ENCODE peak calls at places on chromosome 13, in nine cellular contexts. One of them, this sample, is unnamed.

GRCh38 chr13:112217431-112217830 is 150.5 kb downstream of the SOX1 start:
- DNase-seq in activated naive CD8-positive, alpha-beta T cell treated with anti-CD3 and anti-CD28 coated beads for 36 hours: no peak
- DNase-seq in HL-60: no peak
- DNase-seq in GM23248: no peak
- DNase-seq in foreskin fibroblast: no peak
- DNase-seq in activated naive CD4-positive, alpha-beta T cell treated with Interleukin-2 at 50 U/mL for 16 hours: no peak
- DNase-seq in stimulated activated CD8-positive, alpha-beta memory T cell treated with anti-CD3 and anti-CD28 coated beads, Interleukin-2, amount 100 ng/mL, for 48 hours: no peak
- DNase-seq in activated B cell treated with CpG ODN at 0.5 μM for 24 hours: no peak
- DNase-seq in fibroblast of villous mesenchyme: no peak
- DNase-seq in this sample: no peak

GRCh38 chr13:110874508-110874960 is 40.3 kb downstream of the ANKRD10 start:
- DNase-seq in foreskin fibroblast: peak
- DNase-seq in HL-60: peak
- DNase-seq in GM23248: peak
- DNase-seq in activated naive CD4-positive, alpha-beta T cell treated with Interleukin-2 at 50 U/mL for 16 hours: peak
- DNase-seq in fibroblast of villous mesenchyme: peak
- DNase-seq in stimulated activated CD8-positive, alpha-beta memory T cell treated with anti-CD3 and anti-CD28 coated beads, Interleukin-2, amount 100 ng/mL, for 48 hours: peak
- DNase-seq in activated B cell treated with CpG ODN at 0.5 μM for 24 hours: no peak
- DNase-seq in activated naive CD8-positive, alpha-beta T cell treated with anti-CD3 and anti-CD28 coated beads for 36 hours: peak
- DNase-seq in this sample: peak

GRCh38 chr13:24074687-24075086 is 85.8 kb upstream of the SPATA13 start:
- DNase-seq in fibroblast of villous mesenchyme: no peak
- DNase-seq in stimulated activated CD8-positive, alpha-beta memory T cell treated with anti-CD3 and anti-CD28 coated beads, Interleukin-2, amount 100 ng/mL, for 48 hours: no peak
- DNase-seq in activated B cell treated with CpG ODN at 0.5 μM for 24 hours: no peak
- DNase-seq in activated naive CD4-positive, alpha-beta T cell treated with Interleukin-2 at 50 U/mL for 16 hours: no peak
- DNase-seq in foreskin fibroblast: no peak
- DNase-seq in activated naive CD8-positive, alpha-beta T cell treated with anti-CD3 and anti-CD28 coated beads for 36 hours: no peak
- DNase-seq in HL-60: peak
- DNase-seq in GM23248: no peak
- DNase-seq in this sample: no peak

GRCh38 chr13:64871742-64872141 is 2358.4 kb downstream of the PCDH9 start:
- DNase-seq in activated B cell treated with CpG ODN at 0.5 μM for 24 hours: no peak
- DNase-seq in activated naive CD4-positive, alpha-beta T cell treated with Interleukin-2 at 50 U/mL for 16 hours: no peak
- DNase-seq in fibroblast of villous mesenchyme: no peak
- DNase-seq in activated naive CD8-positive, alpha-beta T cell treated with anti-CD3 and anti-CD28 coated beads for 36 hours: no peak
- DNase-seq in stimulated activated CD8-positive, alpha-beta memory T cell treated with anti-CD3 and anti-CD28 coated beads, Interleukin-2, amount 100 ng/mL, for 48 hours: no peak
- DNase-seq in GM23248: no peak
- DNase-seq in foreskin fibroblast: no peak
- DNase-seq in HL-60: no peak
- DNase-seq in this sample: no peak

GRCh38 chr13:49998714-49999624 is 2.1 kb downstream of the TRIM13 start:
- DNase-seq in fibroblast of villous mesenchyme: no peak
- DNase-seq in stimulated activated CD8-positive, alpha-beta memory T cell treated with anti-CD3 and anti-CD28 coated beads, Interleukin-2, amount 100 ng/mL, for 48 hours: no peak
- DNase-seq in HL-60: no peak
- DNase-seq in foreskin fibroblast: no peak
- DNase-seq in activated naive CD4-positive, alpha-beta T cell treated with Interleukin-2 at 50 U/mL for 16 hours: no peak
- DNase-seq in activated B cell treated with CpG ODN at 0.5 μM for 24 hours: no peak
- DNase-seq in GM23248: no peak
- DNase-seq in activated naive CD8-positive, alpha-beta T cell treated with anti-CD3 and anti-CD28 coated beads for 36 hours: no peak
- DNase-seq in this sample: no peak

GRCh38 chr13:50448535-50448981 is 394.9 kb downstream of the DLEU7 start:
- DNase-seq in activated naive CD4-positive, alpha-beta T cell treated with Interleukin-2 at 50 U/mL for 16 hours: no peak
- DNase-seq in foreskin fibroblast: no peak
- DNase-seq in activated B cell treated with CpG ODN at 0.5 μM for 24 hours: no peak
- DNase-seq in activated naive CD8-positive, alpha-beta T cell treated with anti-CD3 and anti-CD28 coated beads for 36 hours: no peak
- DNase-seq in GM23248: no peak
- DNase-seq in HL-60: no peak
- DNase-seq in fibroblast of villous mesenchyme: no peak
- DNase-seq in stimulated activated CD8-positive, alpha-beta memory T cell treated with anti-CD3 and anti-CD28 coated beads, Interleukin-2, amount 100 ng/mL, for 48 hours: no peak
- DNase-seq in this sample: no peak

GRCh38 chr13:94009696-94010095 is 469.8 kb downstream of the DCT start:
- DNase-seq in stimulated activated CD8-positive, alpha-beta memory T cell treated with anti-CD3 and anti-CD28 coated beads, Interleukin-2, amount 100 ng/mL, for 48 hours: no peak
- DNase-seq in HL-60: no peak
- DNase-seq in GM23248: peak
- DNase-seq in fibroblast of villous mesenchyme: peak
- DNase-seq in foreskin fibroblast: peak
- DNase-seq in activated naive CD4-positive, alpha-beta T cell treated with Interleukin-2 at 50 U/mL for 16 hours: no peak
- DNase-seq in activated B cell treated with CpG ODN at 0.5 μM for 24 hours: no peak
- DNase-seq in activated naive CD8-positive, alpha-beta T cell treated with anti-CD3 and anti-CD28 coated beads for 36 hours: no peak
- DNase-seq in this sample: no peak

GRCh38 chr13:38348890-38349289 is 761 bp upstream of the UFM1 start:
- DNase-seq in fibroblast of villous mesenchyme: peak
- DNase-seq in activated B cell treated with CpG ODN at 0.5 μM for 24 hours: no peak
- DNase-seq in stimulated activated CD8-positive, alpha-beta memory T cell treated with anti-CD3 and anti-CD28 coated beads, Interleukin-2, amount 100 ng/mL, for 48 hours: no peak
- DNase-seq in foreskin fibroblast: no peak
- DNase-seq in activated naive CD4-positive, alpha-beta T cell treated with Interleukin-2 at 50 U/mL for 16 hours: peak
- DNase-seq in activated naive CD8-positive, alpha-beta T cell treated with anti-CD3 and anti-CD28 coated beads for 36 hours: peak
- DNase-seq in HL-60: no peak
- DNase-seq in GM23248: peak
- DNase-seq in this sample: no peak

GRCh38 chr13:26722321-26722720 is 38.3 kb downstream of the GPR12 start:
- DNase-seq in foreskin fibroblast: no peak
- DNase-seq in activated naive CD4-positive, alpha-beta T cell treated with Interleukin-2 at 50 U/mL for 16 hours: no peak
- DNase-seq in stimulated activated CD8-positive, alpha-beta memory T cell treated with anti-CD3 and anti-CD28 coated beads, Interleukin-2, amount 100 ng/mL, for 48 hours: no peak
- DNase-seq in activated B cell treated with CpG ODN at 0.5 μM for 24 hours: no peak
- DNase-seq in GM23248: no peak
- DNase-seq in activated naive CD8-positive, alpha-beta T cell treated with anti-CD3 and anti-CD28 coated beads for 36 hours: no peak
- DNase-seq in fibroblast of villous mesenchyme: no peak
- DNase-seq in HL-60: no peak
- DNase-seq in this sample: no peak

GRCh38 chr13:33230178-33230881 is 55.2 kb downstream of the STARD13 start:
- DNase-seq in HL-60: no peak
- DNase-seq in activated naive CD8-positive, alpha-beta T cell treated with anti-CD3 and anti-CD28 coated beads for 36 hours: no peak
- DNase-seq in stimulated activated CD8-positive, alpha-beta memory T cell treated with anti-CD3 and anti-CD28 coated beads, Interleukin-2, amount 100 ng/mL, for 48 hours: no peak
- DNase-seq in activated naive CD4-positive, alpha-beta T cell treated with Interleukin-2 at 50 U/mL for 16 hours: no peak
- DNase-seq in activated B cell treated with CpG ODN at 0.5 μM for 24 hours: no peak
- DNase-seq in foreskin fibroblast: peak
- DNase-seq in fibroblast of villous mesenchyme: peak
- DNase-seq in GM23248: peak
- DNase-seq in this sample: no peak

GRCh38 chr13:22357132-22357531 is 686.3 kb downstream of the FGF9 start:
- DNase-seq in HL-60: no peak
- DNase-seq in stimulated activated CD8-positive, alpha-beta memory T cell treated with anti-CD3 and anti-CD28 coated beads, Interleukin-2, amount 100 ng/mL, for 48 hours: no peak
- DNase-seq in foreskin fibroblast: no peak
- DNase-seq in GM23248: no peak
- DNase-seq in activated naive CD4-positive, alpha-beta T cell treated with Interleukin-2 at 50 U/mL for 16 hours: no peak
- DNase-seq in activated naive CD8-positive, alpha-beta T cell treated with anti-CD3 and anti-CD28 coated beads for 36 hours: no peak
- DNase-seq in fibroblast of villous mesenchyme: peak
- DNase-seq in activated B cell treated with CpG ODN at 0.5 μM for 24 hours: no peak
- DNase-seq in this sample: peak

GRCh38 chr13:63048648-63049047 is 1633.0 kb upstream of the PCDH20 start:
- DNase-seq in fibroblast of villous mesenchyme: no peak
- DNase-seq in activated naive CD8-positive, alpha-beta T cell treated with anti-CD3 and anti-CD28 coated beads for 36 hours: no peak
- DNase-seq in GM23248: no peak
- DNase-seq in activated naive CD4-positive, alpha-beta T cell treated with Interleukin-2 at 50 U/mL for 16 hours: no peak
- DNase-seq in stimulated activated CD8-positive, alpha-beta memory T cell treated with anti-CD3 and anti-CD28 coated beads, Interleukin-2, amount 100 ng/mL, for 48 hours: no peak
- DNase-seq in HL-60: no peak
- DNase-seq in foreskin fibroblast: no peak
- DNase-seq in activated B cell treated with CpG ODN at 0.5 μM for 24 hours: no peak
- DNase-seq in this sample: no peak